ENCODE peak calls at places on chromosome 10, in nine cellular contexts. L, O, X, T, U, J, K, V and G are unnamed samples.
A peak's percentile ranks its signal among the peaks of the same experiment; 100 is the strongest.

GRCh38 chr10:77606751-77607150 is 30.9 kb downstream of the KCNMA1 start:
- DNase-seq in J (no peak), X (no peak), U (no peak), O (no peak), K (no peak), L (no peak), V (no peak), T (no peak), G (no peak)

GRCh38 chr10:110821508-110821907 is 50.2 kb upstream of the PDCD4 start:
- DNase-seq in U (no peak), X (no peak), L (no peak), K (no peak), V (no peak), J (no peak), O (no peak), T (no peak), G (no peak)

GRCh38 chr10:63896992-63897391 is 375.8 kb downstream of the REEP3 start:
- DNase-seq in T (no peak), K (no peak), L (no peak), O (no peak), U (no peak), J (no peak), X (no peak), V (no peak), G (no peak)

GRCh38 chr10:78846770-78847169 is 222.0 kb upstream of the ZMIZ1 start:
- DNase-seq in K (no peak), L (no peak), T (no peak), X (no peak), V (no peak), J (peak; percentile 48), U (no peak), O (no peak), G (no peak)

GRCh38 chr10:96401036-96401435 is 42.2 kb upstream of the OPALIN start:
- DNase-seq in U (no peak), L (no peak), X (no peak), V (no peak), T (no peak), K (no peak), J (no peak), O (peak; percentile 17), G (no peak)

GRCh38 chr10:130136214-130137076 is at the start of gene GLRX3:
- DNase-seq in U (peak; percentile 93), X (peak; percentile 34), K (peak; percentile 82), T (peak; percentile 61), O (peak; percentile 90), J (peak; percentile 9), L (peak; percentile 96), V (peak; percentile 91), G (peak; percentile 97)

GRCh38 chr10:71714592-71714991 is 5.0 kb downstream of the C10orf105 start:
- DNase-seq in J (no peak), U (no peak), V (no peak), O (no peak), X (no peak), L (no peak), T (no peak), K (no peak), G (no peak)

GRCh38 chr10:61970182-61971015 is 68.9 kb downstream of the ARID5B start:
- DNase-seq in K (no peak), O (no peak), L (no peak), X (no peak), U (no peak), J (no peak), V (no peak), T (peak; percentile 25), G (no peak)

GRCh38 chr10:74917481-74918077 is 91.2 kb downstream of the KAT6B start:
- DNase-seq in V (no peak), X (peak; percentile 95), K (peak; percentile 92), T (no peak), L (no peak), J (no peak), U (no peak), O (no peak), G (no peak)

GRCh38 chr10:30215631-30216030 is 133.4 kb downstream of the MTPAP start:
- DNase-seq in J (no peak), V (no peak), X (no peak), O (no peak), K (no peak), L (no peak), U (no peak), T (no peak), G (no peak)

GRCh38 chr10:103353281-103353680 is 2.3 kb upstream of the PCGF6 start:
- DNase-seq in X (no peak), U (no peak), V (no peak), L (peak; percentile 24), J (no peak), K (peak; percentile 1), T (no peak), O (no peak), G (no peak)

GRCh38 chr10:61176428-61176827 is 232.4 kb upstream of the RHOBTB1 start:
- DNase-seq in X (no peak), O (no peak), U (no peak), L (no peak), T (no peak), K (no peak), V (no peak), J (no peak), G (no peak)

GRCh38 chr10:44478040-44478439 is 93.1 kb upstream of the CXCL12 start:
- DNase-seq in X (no peak), K (no peak), V (no peak), L (peak; percentile 0), J (no peak), O (no peak), U (no peak), T (no peak), G (no peak)

GRCh38 chr10:73053275-73053674 is 43.4 kb downstream of the P4HA1 start:
- DNase-seq in T (no peak), X (no peak), O (no peak), V (no peak), L (no peak), U (no peak), J (no peak), K (no peak), G (no peak)

GRCh38 chr10:86287966-86288579 is 78.5 kb downstream of the GRID1 start:
- DNase-seq in U (no peak), J (no peak), X (no peak), O (no peak), L (no peak), V (no peak), T (no peak), K (no peak), G (no peak)

GRCh38 chr10:69851306-69851705 is 49.6 kb downstream of the COL13A1 start:
- DNase-seq in X (no peak), O (no peak), V (no peak), U (no peak), L (no peak), J (no peak), K (no peak), T (no peak), G (no peak)

GRCh38 chr10:101165736-101166135 is 34.6 kb downstream of the TLX1 start:
- DNase-seq in V (no peak), X (no peak), U (no peak), T (no peak), L (no peak), K (no peak), J (no peak), O (no peak), G (no peak)

GRCh38 chr10:5873515-5873995 is 16.1 kb downstream of the ANKRD16 start:
- DNase-seq in V (peak; percentile 50), J (no peak), O (peak; percentile 65), U (peak; percentile 66), K (peak; percentile 63), T (peak; percentile 55), L (peak; percentile 80), X (peak; percentile 62), G (peak; percentile 82)

GRCh38 chr10:69086131-69086530 is 1.8 kb upstream of the SRGN start:
- DNase-seq in X (no peak), T (no peak), J (no peak), O (no peak), U (no peak), K (no peak), V (no peak), L (no peak), G (no peak)

GRCh38 chr10:91162050-91162494 is 58.4 kb upstream of the PCGF5 start:
- DNase-seq in L (peak; percentile 12), U (no peak), J (no peak), V (peak; percentile 15), T (no peak), O (no peak), X (peak; percentile 12), K (no peak), G (no peak)

GRCh38 chr10:30985552-30985951 is 46.1 kb downstream of the ZNF438 start:
- DNase-seq in O (no peak), X (peak; percentile 84), U (no peak), L (no peak), T (no peak), V (no peak), J (no peak), K (no peak), G (no peak)

GRCh38 chr10:77392851-77393250 is 244.8 kb downstream of the KCNMA1 start:
- DNase-seq in X (peak; percentile 86), L (no peak), K (peak; percentile 54), O (no peak), J (no peak), V (no peak), T (peak; percentile 94), U (no peak), G (no peak)

GRCh38 chr10:310976-311639 is 175.9 kb downstream of the ZMYND11 start:
- DNase-seq in T (peak; percentile 40), V (no peak), K (no peak), L (no peak), O (no peak), J (no peak), U (no peak), X (no peak), G (no peak)

GRCh38 chr10:42982886-42983594 is 93.8 kb upstream of the RET start:
- DNase-seq in T (no peak), X (no peak), O (no peak), U (no peak), V (no peak), J (no peak), K (no peak), L (no peak), G (no peak)

GRCh38 chr10:103980246-103980906 is 13.4 kb downstream of the SLK start:
- DNase-seq in J (no peak), V (no peak), X (no peak), K (no peak), L (no peak), O (no peak), U (no peak), T (no peak), G (no peak)